ENCODE peak calls at places on chromosome 2, in six cellular contexts. One of them, this sample, is unnamed.

GRCh38 chr2:205574041-205574440 is 108.3 kb upstream of the NRP2 start:
- DNase-seq in foreskin fibroblast: no peak
- DNase-seq in nephron progenitor cell: no peak
- DNase-seq in GM10248: no peak
- DNase-seq in NCI-H460: no peak
- DNase-seq in hypothalamus: no peak
- DNase-seq in this sample: no peak

GRCh38 chr2:127365211-127365643 is 22.5 kb downstream of the MAP3K2 start:
- DNase-seq in foreskin fibroblast: no peak
- DNase-seq in nephron progenitor cell: no peak
- DNase-seq in GM10248: no peak
- DNase-seq in NCI-H460: no peak
- DNase-seq in hypothalamus: no peak
- DNase-seq in this sample: no peak

GRCh38 chr2:187390891-187391290 is 57.2 kb downstream of the CALCRL start:
- DNase-seq in foreskin fibroblast: peak; percentile 77
- DNase-seq in nephron progenitor cell: no peak
- DNase-seq in GM10248: no peak
- DNase-seq in NCI-H460: peak; percentile 82
- DNase-seq in hypothalamus: no peak
- DNase-seq in this sample: no peak

GRCh38 chr2:60158262-60158661 is 395.2 kb downstream of the BCL11A start:
- DNase-seq in foreskin fibroblast: no peak
- DNase-seq in nephron progenitor cell: no peak
- DNase-seq in GM10248: no peak
- DNase-seq in NCI-H460: no peak
- DNase-seq in hypothalamus: no peak
- DNase-seq in this sample: no peak

GRCh38 chr2:99698896-99699295 is 209.1 kb upstream of the REV1 start:
- DNase-seq in foreskin fibroblast: no peak
- DNase-seq in nephron progenitor cell: no peak
- DNase-seq in GM10248: no peak
- DNase-seq in NCI-H460: no peak
- DNase-seq in hypothalamus: no peak
- DNase-seq in this sample: no peak

GRCh38 chr2:9641641-9642040 is 10.8 kb upstream of the YWHAQ start:
- DNase-seq in foreskin fibroblast: no peak
- DNase-seq in nephron progenitor cell: no peak
- DNase-seq in GM10248: no peak
- DNase-seq in NCI-H460: no peak
- DNase-seq in hypothalamus: no peak
- DNase-seq in this sample: no peak

GRCh38 chr2:70374616-70375015 is 72.7 kb upstream of the FAM136A start:
- DNase-seq in foreskin fibroblast: no peak
- DNase-seq in nephron progenitor cell: no peak
- DNase-seq in GM10248: no peak
- DNase-seq in NCI-H460: no peak
- DNase-seq in hypothalamus: no peak
- DNase-seq in this sample: no peak

GRCh38 chr2:226123307-226123706 is 676.3 kb downstream of the IRS1 start:
- DNase-seq in foreskin fibroblast: peak; percentile 59
- DNase-seq in nephron progenitor cell: no peak
- DNase-seq in GM10248: no peak
- DNase-seq in NCI-H460: no peak
- DNase-seq in hypothalamus: no peak
- DNase-seq in this sample: no peak

GRCh38 chr2:1750935-1751767 is 6.8 kb upstream of the PXDN start:
- DNase-seq in foreskin fibroblast: peak; percentile 79
- DNase-seq in nephron progenitor cell: peak; percentile 73
- DNase-seq in GM10248: peak; percentile 45
- DNase-seq in NCI-H460: peak; percentile 49
- DNase-seq in hypothalamus: peak; percentile 48
- DNase-seq in this sample: peak; percentile 83

GRCh38 chr2:182391443-182391842 is 35.4 kb downstream of the PDE1A start:
- DNase-seq in foreskin fibroblast: no peak
- DNase-seq in nephron progenitor cell: no peak
- DNase-seq in GM10248: no peak
- DNase-seq in NCI-H460: no peak
- DNase-seq in hypothalamus: no peak
- DNase-seq in this sample: no peak

GRCh38 chr2:240946654-240947053 is 40.5 kb downstream of the CROCC2 start:
- DNase-seq in foreskin fibroblast: no peak
- DNase-seq in nephron progenitor cell: no peak
- DNase-seq in GM10248: no peak
- DNase-seq in NCI-H460: no peak
- DNase-seq in hypothalamus: no peak
- DNase-seq in this sample: no peak

GRCh38 chr2:45124456-45124855 is 115.2 kb upstream of the SIX2 start:
- DNase-seq in foreskin fibroblast: no peak
- DNase-seq in nephron progenitor cell: no peak
- DNase-seq in GM10248: no peak
- DNase-seq in NCI-H460: no peak
- DNase-seq in hypothalamus: no peak
- DNase-seq in this sample: no peak

GRCh38 chr2:170813611-170814550 is 2.8 kb upstream of the GAD1 start:
- DNase-seq in foreskin fibroblast: peak; percentile 37
- DNase-seq in nephron progenitor cell: peak; percentile 86
- DNase-seq in GM10248: no peak
- DNase-seq in NCI-H460: peak; percentile 33
- DNase-seq in hypothalamus: no peak
- DNase-seq in this sample: peak; percentile 83

This sample was measured in WTC11.